ENCODE peak calls at places on chromosomes 5 and 9, in four cellular contexts. E, I, G and T are unnamed samples.

GRCh38 chr5:125668904-125669303 is 754.3 kb upstream of the GRAMD2B start:
- DNase-seq in G (peak), E (no peak), I (no peak), T (no peak)

GRCh38 chr9:76571288-76572204 is 112.6 kb downstream of the GCNT1 start:
- DNase-seq in G (no peak), I (no peak), E (no peak), T (no peak)

GRCh38 chr9:134770972-134771971 is 109.3 kb upstream of the FCN2 start:
- DNase-seq in E (no peak), G (no peak), I (no peak), T (no peak)

GRCh38 chr9:132646726-132647125 is 23.1 kb downstream of the DDX31 start:
- DNase-seq in E (no peak), I (no peak), G (no peak), T (no peak)

GRCh38 chr9:129135476-129135875 is 24.3 kb downstream of the PTPA start:
- DNase-seq in G (no peak), E (no peak), I (no peak), T (no peak)

GRCh38 chr5:68834486-68834885 is 259.3 kb upstream of the SLC30A5 start:
- DNase-seq in E (no peak), I (no peak), G (no peak), T (no peak)

GRCh38 chr5:62354028-62354874 is 48.2 kb downstream of the KIF2A start:
- DNase-seq in G (peak), E (no peak), I (peak), T (no peak)

GRCh38 chr9:129392093-129392541 is 214.1 kb upstream of the IER5L start:
- DNase-seq in E (peak), G (no peak), I (no peak), T (no peak)

GRCh38 chr5:15105799-15106393 is 234.3 kb upstream of the ANKH start:
- DNase-seq in E (no peak), G (peak), I (peak), T (peak)

GRCh38 chr9:116990592-116990991 is 303.5 kb downstream of the TRIM32 start:
- DNase-seq in E (no peak), G (peak), I (no peak), T (no peak)

GRCh38 chr5:74667396-74667795 is 17.6 kb upstream of the HEXB start:
- DNase-seq in I (no peak), G (no peak), E (no peak), T (no peak)

GRCh38 chr5:163369986-163370385 is 67.4 kb upstream of the CCNG1 start:
- DNase-seq in G (no peak), E (no peak), I (no peak), T (no peak)

GRCh38 chr9:71209890-71210289 is 88.5 kb upstream of the TRPM3 start:
- DNase-seq in E (no peak), G (no peak), I (no peak), T (no peak)

GRCh38 chr5:180470966-180471582 is 23.1 kb upstream of the CNOT6 start:
- DNase-seq in E (no peak), I (peak), G (peak), T (no peak)

GRCh38 chr5:95812100-95812472 is 10.4 kb downstream of the GLRX start:
- DNase-seq in I (no peak), E (no peak), G (no peak), T (no peak)

GRCh38 chr5:120507197-120507596 is 43.1 kb downstream of the PRR16 start:
- DNase-seq in G (no peak), I (no peak), E (no peak), T (no peak)

GRCh38 chr9:101463397-101463796 is 27.8 kb upstream of the ALDOB start:
- DNase-seq in E (no peak), G (peak), I (no peak), T (no peak)

GRCh38 chr5:134958755-134959154 is 9.0 kb upstream of the CATSPER3 start:
- DNase-seq in I (no peak), G (no peak), E (no peak), T (no peak)

GRCh38 chr5:181168595-181169118 is 21.3 kb downstream of the OR2V2 start:
- DNase-seq in G (no peak), E (no peak), I (no peak), T (no peak)

GRCh38 chr5:5327126-5327525 is 95.4 kb upstream of the ICE1 start:
- DNase-seq in G (no peak), E (no peak), I (no peak), T (no peak)

GRCh38 chr5:5335115-5335514 is 87.4 kb upstream of the ICE1 start:
- DNase-seq in E (no peak), I (peak), G (no peak), T (no peak)

GRCh38 chr5:5331838-5332237 is 90.6 kb upstream of the ICE1 start:
- DNase-seq in E (no peak), I (no peak), G (no peak), T (no peak)

GRCh38 chr5:5332287-5332686 is 90.2 kb upstream of the ICE1 start:
- DNase-seq in E (no peak), G (no peak), I (no peak), T (no peak)

GRCh38 chr5:5330723-5331530 is 91.5 kb upstream of the ICE1 start:
- DNase-seq in G (no peak), I (no peak), E (no peak), T (no peak)
- H3K4me3 ChIP-seq in G (no peak), I (no peak), E (no peak), T (no peak)

GRCh38 chr9:83708515-83709158 is 879 bp upstream of the UBQLN1 start:
- DNase-seq in I (peak), G (peak), E (peak), T (peak)
- TF ChIP-seq CTCF in I (peak), G (no peak), E (peak), T (peak)

DNA sequence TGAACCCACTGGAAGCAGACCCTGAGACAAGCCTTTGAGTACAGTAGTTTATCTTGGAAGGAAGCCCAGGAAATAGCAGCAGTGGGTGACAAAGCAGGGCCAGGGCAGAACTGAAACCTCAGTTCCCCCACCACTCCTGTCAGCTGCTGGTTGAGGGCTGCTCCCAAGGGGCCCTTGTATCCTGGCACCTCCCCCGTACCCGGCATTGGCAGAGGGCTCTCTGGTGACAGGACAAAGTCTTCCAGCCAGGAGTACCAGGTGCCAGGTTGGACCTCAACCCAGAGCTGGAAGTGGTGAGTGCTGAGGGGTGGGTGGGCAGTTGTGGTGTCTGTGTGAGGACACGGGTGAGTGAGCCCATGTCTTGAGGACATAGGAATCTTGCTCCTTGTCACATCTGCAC is 123.3 kb downstream of the PHF2 start:
- DNase-seq in I (no peak), E (no peak), G (no peak), T (no peak)
- H3K4me3 ChIP-seq in I (no peak), E (no peak), G (no peak), T (no peak)

GRCh38 chr9:18137815-18138214 is 336.1 kb upstream of the ADAMTSL1 start:
- DNase-seq in I (peak), E (no peak), G (no peak), T (no peak)
- TF ChIP-seq CTCF in I (no peak), E (no peak), G (no peak), T (no peak)

DNA sequence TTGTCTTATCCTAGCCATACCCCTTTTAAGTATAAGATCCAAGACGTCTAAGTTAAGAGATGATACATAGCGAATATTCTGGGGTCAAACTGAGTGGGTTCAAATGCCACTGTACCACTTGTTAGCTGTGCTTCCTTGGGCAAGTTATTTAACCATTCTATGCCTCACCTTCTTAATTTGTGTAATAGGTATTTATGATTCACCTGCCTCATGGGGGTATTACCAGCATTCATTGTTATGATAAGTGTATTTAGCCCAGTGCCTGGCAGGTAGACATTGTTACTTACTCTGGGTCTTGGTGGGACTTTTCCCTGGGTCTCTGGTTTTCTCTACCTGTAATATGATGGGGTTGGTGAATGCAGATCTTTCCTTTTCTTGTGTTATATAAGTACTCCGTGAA is 3.8 kb downstream of the LARP1 start:
- DNase-seq in I (no peak), E (no peak), G (peak), T (no peak)
- H3K4me3 ChIP-seq in I (no peak), E (no peak), G (no peak), T (no peak)

DNA sequence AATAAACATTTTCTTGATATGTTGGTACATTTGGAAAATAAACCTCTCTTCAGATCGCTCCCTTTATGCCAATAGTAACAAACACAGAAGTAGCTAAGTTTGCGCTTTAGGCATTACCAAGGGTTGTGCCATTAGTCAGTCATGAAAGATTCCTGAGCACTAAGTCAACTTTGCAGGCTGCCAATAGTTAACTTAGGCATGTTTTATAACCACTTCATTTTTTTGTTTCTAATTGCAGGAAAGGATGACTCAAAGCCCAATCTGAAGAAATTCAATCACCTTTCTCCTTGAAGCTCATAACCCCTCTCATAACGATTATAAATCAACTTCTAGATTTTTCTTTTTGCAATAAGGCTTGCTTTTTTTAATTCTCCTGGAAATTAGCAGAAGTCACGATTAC is 517.0 kb downstream of the AGTPBP1 start:
- DNase-seq in G (peak), E (no peak), I (no peak), T (no peak)
- TF ChIP-seq CTCF in G (no peak), E (no peak), I (no peak), T (no peak)

DNA sequence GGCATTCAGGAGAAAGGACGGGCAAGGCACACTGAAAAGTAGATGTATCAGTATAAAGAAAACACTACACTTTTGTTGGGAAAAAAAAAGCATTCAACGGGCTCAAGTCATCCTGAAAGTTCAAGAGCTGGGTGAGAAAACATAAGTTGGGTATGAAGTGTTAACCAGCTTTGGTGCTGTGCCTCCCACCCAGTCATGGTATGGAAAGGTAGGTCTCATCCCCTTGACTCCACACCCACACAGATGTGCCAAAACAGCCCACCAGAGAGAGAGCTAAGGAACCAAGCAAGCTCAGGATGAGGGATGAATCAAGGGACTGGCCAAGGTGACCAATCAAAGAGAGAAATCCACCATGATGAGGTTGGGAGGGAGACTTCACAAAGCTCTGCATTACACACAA is 54.7 kb downstream of the ESM1 start:
- DNase-seq in I (no peak), E (no peak), G (no peak), T (no peak)
- H3K4me3 ChIP-seq in I (no peak), E (no peak), G (no peak), T (no peak)

GRCh38 chr9:96654450-96655197 is 493 bp downstream of the PRXL2C start:
- DNase-seq in I (peak), G (peak), E (peak), T (peak)
- TF ChIP-seq CTCF in I (peak), G (no peak), E (no peak), T (peak)

GRCh38 chr5:153490124-153491085 is at the start of gene GRIA1:
- DNase-seq in I (no peak), E (no peak), G (no peak), T (no peak)
- H3K4me3 ChIP-seq in I (no peak), E (no peak), G (no peak), T (no peak)